ENCODE peak calls at places on chromosomes 13 and 19, in four cellular contexts. One of them, this sample, is unnamed.
A peak's percentile ranks its signal among the peaks of the same experiment; 100 is the strongest.

GRCh38 chr13:21240586-21240985 is 64.1 kb downstream of the MRPL57 start:
- DNase-seq in IMR-90: peak; percentile 58
- DNase-seq in CD8-positive, alpha-beta T cell: no peak
- DNase-seq in PC-3: peak; percentile 37
- DNase-seq in this sample: no peak

GRCh38 chr19:15562861-15563260 is 52.2 kb upstream of the CYP4F8 start:
- DNase-seq in IMR-90: peak; percentile 4
- DNase-seq in CD8-positive, alpha-beta T cell: no peak
- DNase-seq in PC-3: peak; percentile 57
- DNase-seq in this sample: no peak

GRCh38 chr13:71864981-71865857 is 1.8 kb downstream of the DACH1 start:
- DNase-seq in IMR-90: no peak
- DNase-seq in CD8-positive, alpha-beta T cell: no peak
- DNase-seq in PC-3: no peak
- DNase-seq in this sample: peak; percentile 72

GRCh38 chr19:15129856-15130580 is 22.8 kb downstream of the SYDE1 start:
- DNase-seq in IMR-90: no peak
- DNase-seq in CD8-positive, alpha-beta T cell: peak; percentile 29
- DNase-seq in PC-3: peak; percentile 92
- DNase-seq in this sample: no peak

GRCh38 chr19:43504426-43505185 is at the start of gene PHLDB3:
- DNase-seq in IMR-90: peak; percentile 9
- DNase-seq in CD8-positive, alpha-beta T cell: no peak
- DNase-seq in PC-3: peak; percentile 17
- DNase-seq in this sample: peak; percentile 77

GRCh38 chr13:113598481-113598880 is 13.9 kb downstream of the TFDP1 start:
- DNase-seq in IMR-90: no peak
- DNase-seq in CD8-positive, alpha-beta T cell: no peak
- DNase-seq in PC-3: no peak
- DNase-seq in this sample: no peak

GRCh38 chr19:29666634-29667389 is 1.6 kb downstream of the PLEKHF1 start:
- DNase-seq in IMR-90: peak; percentile 64
- DNase-seq in CD8-positive, alpha-beta T cell: no peak
- DNase-seq in PC-3: no peak
- DNase-seq in this sample: no peak

GRCh38 chr13:27744861-27745260 is 47.4 kb upstream of the GSX1 start:
- DNase-seq in IMR-90: no peak
- DNase-seq in CD8-positive, alpha-beta T cell: no peak
- DNase-seq in PC-3: no peak
- DNase-seq in this sample: no peak

GRCh38 chr13:60155978-60156377 is 7.8 kb downstream of the DIAPH3 start:
- DNase-seq in IMR-90: peak; percentile 8
- DNase-seq in CD8-positive, alpha-beta T cell: no peak
- DNase-seq in PC-3: no peak
- DNase-seq in this sample: no peak

GRCh38 chr19:6833166-6833790 is 54.1 kb upstream of the ADGRE1 start:
- DNase-seq in IMR-90: no peak
- DNase-seq in CD8-positive, alpha-beta T cell: no peak
- DNase-seq in PC-3: no peak
- DNase-seq in this sample: no peak

GRCh38 chr13:24626449-24626848 is 53.8 kb upstream of the ATP12A start:
- DNase-seq in IMR-90: no peak
- DNase-seq in CD8-positive, alpha-beta T cell: peak; percentile 23
- DNase-seq in PC-3: no peak
- DNase-seq in this sample: no peak

GRCh38 chr19:38617283-38617763 is 430 bp downstream of the MAP4K1 start:
- DNase-seq in IMR-90: no peak
- DNase-seq in CD8-positive, alpha-beta T cell: no peak
- DNase-seq in PC-3: no peak
- DNase-seq in this sample: no peak

GRCh38 chr13:41942462-41943094 is 18.3 kb downstream of the VWA8 start:
- DNase-seq in IMR-90: peak; percentile 74
- DNase-seq in CD8-positive, alpha-beta T cell: no peak
- DNase-seq in PC-3: peak; percentile 34
- DNase-seq in this sample: no peak
- TF ChIP-seq CTCF in IMR-90: peak; percentile 54
- TF ChIP-seq CTCF in CD8-positive, alpha-beta T cell: no peak
- TF ChIP-seq CTCF in PC-3: peak; percentile 38
- TF ChIP-seq CTCF in this sample: peak; percentile 41

DNA sequence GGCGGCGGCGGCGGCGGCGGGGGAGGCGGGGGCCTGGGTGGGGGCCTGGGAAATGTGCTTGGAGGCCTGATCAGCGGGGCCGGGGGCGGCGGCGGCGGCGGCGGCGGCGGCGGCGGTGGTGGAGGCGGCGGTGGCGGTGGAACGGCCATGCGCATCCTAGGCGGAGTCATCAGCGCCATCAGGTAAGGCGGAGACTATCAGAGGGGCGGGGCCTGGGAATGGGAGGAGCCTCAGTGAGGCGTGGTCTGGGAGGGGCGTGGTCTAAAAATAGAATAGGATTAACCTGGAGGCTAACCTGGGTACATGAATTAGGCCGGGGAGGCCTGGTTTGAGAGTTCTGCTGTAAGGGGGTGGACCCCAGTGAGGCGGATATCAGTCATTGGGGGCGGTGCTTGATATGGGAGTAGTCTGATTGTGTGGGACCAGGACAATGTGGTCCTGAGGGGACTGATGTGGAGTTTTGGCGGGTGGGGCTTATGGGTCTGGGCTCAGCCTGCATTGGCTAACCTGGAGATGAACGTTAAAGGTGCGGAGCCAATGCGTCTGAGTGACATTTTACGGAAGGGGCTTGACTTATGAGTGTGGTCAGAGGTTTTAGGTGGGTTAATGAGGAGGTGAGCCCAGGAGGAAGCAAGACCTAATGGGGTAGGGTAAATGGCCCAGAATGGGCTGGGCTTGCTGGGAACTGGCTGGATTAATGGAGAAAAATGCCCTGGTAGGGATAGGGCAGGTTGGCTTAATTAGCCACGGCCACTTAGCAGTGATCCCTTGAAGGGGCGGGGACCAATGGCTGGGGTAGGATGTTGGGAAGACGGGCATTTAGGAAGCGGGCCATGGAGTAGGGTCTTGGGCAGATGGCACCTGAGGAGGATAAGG is 1.4 kb downstream of the CAPNS1 start:
- DNase-seq in IMR-90: peak; percentile 76
- DNase-seq in CD8-positive, alpha-beta T cell: peak; percentile 90
- DNase-seq in PC-3: peak; percentile 88
- DNase-seq in this sample: peak; percentile 89
- TF ChIP-seq CTCF in IMR-90: no peak
- TF ChIP-seq CTCF in CD8-positive, alpha-beta T cell: no peak
- TF ChIP-seq CTCF in PC-3: no peak
- TF ChIP-seq CTCF in this sample: no peak

GRCh38 chr19:47489072-47489914 is 5.3 kb upstream of the KPTN start:
- DNase-seq in IMR-90: no peak
- DNase-seq in CD8-positive, alpha-beta T cell: no peak
- DNase-seq in PC-3: no peak
- DNase-seq in this sample: no peak
- TF ChIP-seq CTCF in IMR-90: no peak
- TF ChIP-seq CTCF in CD8-positive, alpha-beta T cell: no peak
- TF ChIP-seq CTCF in PC-3: no peak
- TF ChIP-seq CTCF in this sample: no peak

GRCh38 chr19:10568826-10569651 is at the start of gene CDKN2D:
- DNase-seq in IMR-90: peak; percentile 99
- DNase-seq in CD8-positive, alpha-beta T cell: peak; percentile 100
- DNase-seq in PC-3: peak; percentile 100
- DNase-seq in this sample: peak; percentile 100
- TF ChIP-seq CTCF in IMR-90: no peak
- TF ChIP-seq CTCF in CD8-positive, alpha-beta T cell: no peak
- TF ChIP-seq CTCF in PC-3: no peak
- TF ChIP-seq CTCF in this sample: peak; percentile 50

GRCh38 chr19:13576726-13577125 is 70.4 kb upstream of the CACNA1A start:
- DNase-seq in IMR-90: no peak
- DNase-seq in CD8-positive, alpha-beta T cell: no peak
- DNase-seq in PC-3: no peak
- DNase-seq in this sample: no peak

GRCh38 chr19:13573268-13573667 is 67.0 kb upstream of the CACNA1A start:
- DNase-seq in IMR-90: no peak
- DNase-seq in CD8-positive, alpha-beta T cell: no peak
- DNase-seq in PC-3: no peak
- DNase-seq in this sample: no peak

GRCh38 chr19:13579388-13580060 is 73.2 kb upstream of the CACNA1A start:
- DNase-seq in IMR-90: peak; percentile 65
- DNase-seq in CD8-positive, alpha-beta T cell: no peak
- DNase-seq in PC-3: peak; percentile 32
- DNase-seq in this sample: no peak

GRCh38 chr19:13574933-13575332 is 68.7 kb upstream of the CACNA1A start:
- DNase-seq in IMR-90: peak; percentile 39
- DNase-seq in CD8-positive, alpha-beta T cell: no peak
- DNase-seq in PC-3: peak; percentile 56
- DNase-seq in this sample: no peak
- TF ChIP-seq CTCF in IMR-90: peak; percentile 40
- TF ChIP-seq CTCF in CD8-positive, alpha-beta T cell: no peak
- TF ChIP-seq CTCF in PC-3: peak; percentile 83
- TF ChIP-seq CTCF in this sample: peak; percentile 58

DNA sequence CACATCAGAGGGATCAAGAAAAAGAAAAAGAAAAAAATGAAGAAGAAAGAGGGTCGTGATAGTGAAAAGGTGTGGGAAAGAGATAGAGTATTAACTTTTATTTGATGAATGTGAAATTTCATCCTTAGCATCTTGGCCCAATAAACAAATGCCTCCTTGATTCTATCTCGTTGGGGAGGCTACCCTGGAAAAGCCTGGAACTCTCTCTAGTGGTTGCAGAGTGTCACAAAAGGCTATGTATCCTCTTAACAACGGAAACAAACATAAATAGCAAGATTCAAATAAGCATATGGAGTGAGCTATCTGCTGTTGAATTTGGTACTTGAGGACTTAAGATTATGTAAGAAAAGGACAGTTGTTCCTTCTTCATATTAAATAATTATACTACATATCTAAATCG is 557.4 kb downstream of the DCT start:
- DNase-seq in IMR-90: no peak
- DNase-seq in CD8-positive, alpha-beta T cell: no peak
- DNase-seq in PC-3: peak; percentile 10
- DNase-seq in this sample: no peak
- TF ChIP-seq CTCF in IMR-90: no peak
- TF ChIP-seq CTCF in CD8-positive, alpha-beta T cell: no peak
- TF ChIP-seq CTCF in PC-3: peak; percentile 34
- TF ChIP-seq CTCF in this sample: no peak

GRCh38 chr13:42498521-42498920 is 75.4 kb upstream of the TNFSF11 start:
- DNase-seq in IMR-90: no peak
- DNase-seq in CD8-positive, alpha-beta T cell: no peak
- DNase-seq in PC-3: no peak
- DNase-seq in this sample: no peak
- TF ChIP-seq CTCF in IMR-90: no peak
- TF ChIP-seq CTCF in CD8-positive, alpha-beta T cell: no peak
- TF ChIP-seq CTCF in PC-3: no peak
- TF ChIP-seq CTCF in this sample: no peak

This sample was measured in type B pancreatic cell.